ENCODE peak calls at places on chromosomes 2 and 18, in six cellular contexts. One of them, this sample, is unnamed.

GRCh38 chr2:196259507-196260481 is 88.4 kb upstream of the STK17B start:
- DNase-seq in HCEC 1CT: peak
- DNase-seq in LoVo: peak
- DNase-seq in activated CD4-positive, alpha-beta T cell treated with anti-CD3 and anti-CD28 coated beads, Interleukin-2, amount 50 U/mL, for 24 hours: no peak
- DNase-seq in T-helper 1 cell: peak
- DNase-seq in frontal cortex: no peak
- DNase-seq in this sample: peak

GRCh38 chr2:239263231-239263936 is 137.4 kb downstream of the HDAC4 start:
- DNase-seq in HCEC 1CT: no peak
- DNase-seq in LoVo: no peak
- DNase-seq in activated CD4-positive, alpha-beta T cell treated with anti-CD3 and anti-CD28 coated beads, Interleukin-2, amount 50 U/mL, for 24 hours: no peak
- DNase-seq in T-helper 1 cell: no peak
- DNase-seq in frontal cortex: no peak
- DNase-seq in this sample: no peak

GRCh38 chr2:98346259-98347236 is at the start of gene CNGA3:
- DNase-seq in HCEC 1CT: no peak
- DNase-seq in LoVo: no peak
- DNase-seq in activated CD4-positive, alpha-beta T cell treated with anti-CD3 and anti-CD28 coated beads, Interleukin-2, amount 50 U/mL, for 24 hours: no peak
- DNase-seq in T-helper 1 cell: no peak
- DNase-seq in frontal cortex: no peak
- DNase-seq in this sample: no peak

GRCh38 chr2:239275871-239276812 is 124.7 kb downstream of the HDAC4 start:
- DNase-seq in HCEC 1CT: peak
- DNase-seq in LoVo: no peak
- DNase-seq in activated CD4-positive, alpha-beta T cell treated with anti-CD3 and anti-CD28 coated beads, Interleukin-2, amount 50 U/mL, for 24 hours: no peak
- DNase-seq in T-helper 1 cell: no peak
- DNase-seq in frontal cortex: peak
- DNase-seq in this sample: peak

GRCh38 chr18:48181132-48181823 is 227.9 kb downstream of the ZBTB7C start:
- DNase-seq in HCEC 1CT: no peak
- DNase-seq in LoVo: no peak
- DNase-seq in activated CD4-positive, alpha-beta T cell treated with anti-CD3 and anti-CD28 coated beads, Interleukin-2, amount 50 U/mL, for 24 hours: no peak
- DNase-seq in T-helper 1 cell: no peak
- DNase-seq in frontal cortex: no peak
- DNase-seq in this sample: no peak

GRCh38 chr2:227888289-227888688 is 16.9 kb downstream of the DAW1 start:
- DNase-seq in HCEC 1CT: no peak
- DNase-seq in LoVo: no peak
- DNase-seq in activated CD4-positive, alpha-beta T cell treated with anti-CD3 and anti-CD28 coated beads, Interleukin-2, amount 50 U/mL, for 24 hours: no peak
- DNase-seq in T-helper 1 cell: no peak
- DNase-seq in frontal cortex: no peak
- DNase-seq in this sample: no peak

GRCh38 chr2:239882335-239882734 is 142.8 kb downstream of the NDUFA10 start:
- DNase-seq in HCEC 1CT: no peak
- DNase-seq in LoVo: peak
- DNase-seq in activated CD4-positive, alpha-beta T cell treated with anti-CD3 and anti-CD28 coated beads, Interleukin-2, amount 50 U/mL, for 24 hours: peak
- DNase-seq in T-helper 1 cell: peak
- DNase-seq in frontal cortex: no peak
- DNase-seq in this sample: peak

GRCh38 chr18:36392888-36393287 is 95.4 kb downstream of the FHOD3 start:
- DNase-seq in HCEC 1CT: no peak
- DNase-seq in LoVo: no peak
- DNase-seq in activated CD4-positive, alpha-beta T cell treated with anti-CD3 and anti-CD28 coated beads, Interleukin-2, amount 50 U/mL, for 24 hours: no peak
- DNase-seq in T-helper 1 cell: no peak
- DNase-seq in frontal cortex: no peak
- DNase-seq in this sample: no peak

GRCh38 chr2:190550137-190550536 is 15.6 kb upstream of the NEMP2 start:
- DNase-seq in HCEC 1CT: no peak
- DNase-seq in LoVo: no peak
- DNase-seq in activated CD4-positive, alpha-beta T cell treated with anti-CD3 and anti-CD28 coated beads, Interleukin-2, amount 50 U/mL, for 24 hours: no peak
- DNase-seq in T-helper 1 cell: no peak
- DNase-seq in frontal cortex: no peak
- DNase-seq in this sample: no peak